ENCODE peak calls at places on chromosomes 16 and 17, in eight cellular contexts. One of them, this sample, is unnamed.

GRCh38 chr17:81961087-81961514 is at the start of gene NOTUM:
- DNase-seq in Caco-2: no peak
- DNase-seq in endothelial cell: no peak
- DNase-seq in fibroblast of lung: peak
- DNase-seq in tibial nerve: no peak
- DNase-seq in adrenal gland: no peak
- DNase-seq in colonic mucosa: no peak
- DNase-seq in heart right ventricle: no peak
- DNase-seq in this sample: no peak

GRCh38 chr17:40190197-40191021 is 13.1 kb downstream of the RAPGEFL1 start:
- DNase-seq in heart right ventricle: no peak
- DNase-seq in fibroblast of lung: no peak
- DNase-seq in adrenal gland: no peak
- DNase-seq in colonic mucosa: no peak
- DNase-seq in tibial nerve: no peak
- DNase-seq in endothelial cell: peak
- DNase-seq in Caco-2: no peak
- DNase-seq in this sample: peak

GRCh38 chr17:81488276-81488860 is 24.2 kb downstream of the ACTG1 start:
- DNase-seq in adrenal gland: no peak
- DNase-seq in endothelial cell: no peak
- DNase-seq in tibial nerve: no peak
- DNase-seq in heart right ventricle: no peak
- DNase-seq in fibroblast of lung: no peak
- DNase-seq in Caco-2: no peak
- DNase-seq in colonic mucosa: no peak
- DNase-seq in this sample: no peak

GRCh38 chr16:87628940-87629339 is 26.6 kb downstream of the JPH3 start:
- DNase-seq in adrenal gland: peak
- DNase-seq in endothelial cell: no peak
- DNase-seq in heart right ventricle: no peak
- DNase-seq in tibial nerve: no peak
- DNase-seq in fibroblast of lung: no peak
- DNase-seq in colonic mucosa: no peak
- DNase-seq in Caco-2: no peak
- DNase-seq in this sample: peak

GRCh38 chr17:81656835-81657234 is 493 bp upstream of the PDE6G start:
- DNase-seq in heart right ventricle: no peak
- DNase-seq in fibroblast of lung: no peak
- DNase-seq in endothelial cell: no peak
- DNase-seq in colonic mucosa: no peak
- DNase-seq in tibial nerve: no peak
- DNase-seq in Caco-2: no peak
- DNase-seq in adrenal gland: no peak
- DNase-seq in this sample: no peak

GRCh38 chr17:35312790-35313711 is 60.4 kb downstream of the SLFN11 start:
- DNase-seq in heart right ventricle: peak
- DNase-seq in adrenal gland: peak
- DNase-seq in fibroblast of lung: peak
- DNase-seq in Caco-2: no peak
- DNase-seq in tibial nerve: no peak
- DNase-seq in endothelial cell: peak
- DNase-seq in colonic mucosa: peak
- DNase-seq in this sample: peak

GRCh38 chr16:28208824-28209223 is 2.9 kb downstream of the XPO6 start:
- DNase-seq in Caco-2: no peak
- DNase-seq in endothelial cell: no peak
- DNase-seq in heart right ventricle: no peak
- DNase-seq in fibroblast of lung: no peak
- DNase-seq in adrenal gland: no peak
- DNase-seq in tibial nerve: no peak
- DNase-seq in colonic mucosa: no peak
- DNase-seq in this sample: no peak

GRCh38 chr16:21069986-21070385 is 80.7 kb downstream of the DNAH3 start:
- DNase-seq in endothelial cell: no peak
- DNase-seq in adrenal gland: no peak
- DNase-seq in tibial nerve: no peak
- DNase-seq in Caco-2: no peak
- DNase-seq in fibroblast of lung: no peak
- DNase-seq in heart right ventricle: no peak
- DNase-seq in colonic mucosa: no peak
- DNase-seq in this sample: no peak

GRCh38 chr17:62775876-62776275 is 32.2 kb downstream of the MARCHF10 start:
- DNase-seq in Caco-2: no peak
- DNase-seq in colonic mucosa: no peak
- DNase-seq in adrenal gland: no peak
- DNase-seq in endothelial cell: no peak
- DNase-seq in fibroblast of lung: no peak
- DNase-seq in tibial nerve: no peak
- DNase-seq in heart right ventricle: no peak
- DNase-seq in this sample: no peak

GRCh38 chr17:42116705-42117396 is 4.3 kb downstream of the KAT2A start:
- DNase-seq in fibroblast of lung: peak
- DNase-seq in heart right ventricle: peak
- DNase-seq in Caco-2: peak
- DNase-seq in endothelial cell: peak
- DNase-seq in tibial nerve: peak
- DNase-seq in adrenal gland: peak
- DNase-seq in colonic mucosa: peak
- DNase-seq in this sample: peak

GRCh38 chr17:42117397-42118125 is 3.6 kb downstream of the KAT2A start:
- DNase-seq in Caco-2: no peak
- DNase-seq in fibroblast of lung: no peak
- DNase-seq in heart right ventricle: no peak
- DNase-seq in colonic mucosa: no peak
- DNase-seq in adrenal gland: no peak
- DNase-seq in tibial nerve: no peak
- DNase-seq in endothelial cell: no peak
- DNase-seq in this sample: no peak

GRCh38 chr17:42118126-42118510 is 3.0 kb downstream of the KAT2A start:
- DNase-seq in Caco-2: no peak
- DNase-seq in fibroblast of lung: no peak
- DNase-seq in heart right ventricle: no peak
- DNase-seq in endothelial cell: no peak
- DNase-seq in adrenal gland: no peak
- DNase-seq in tibial nerve: no peak
- DNase-seq in colonic mucosa: no peak
- DNase-seq in this sample: no peak

GRCh38 chr17:42119301-42119700 is 1.9 kb downstream of the KAT2A start:
- DNase-seq in endothelial cell: no peak
- DNase-seq in fibroblast of lung: no peak
- DNase-seq in adrenal gland: no peak
- DNase-seq in tibial nerve: no peak
- DNase-seq in colonic mucosa: no peak
- DNase-seq in heart right ventricle: no peak
- DNase-seq in Caco-2: no peak
- DNase-seq in this sample: no peak

DNA sequence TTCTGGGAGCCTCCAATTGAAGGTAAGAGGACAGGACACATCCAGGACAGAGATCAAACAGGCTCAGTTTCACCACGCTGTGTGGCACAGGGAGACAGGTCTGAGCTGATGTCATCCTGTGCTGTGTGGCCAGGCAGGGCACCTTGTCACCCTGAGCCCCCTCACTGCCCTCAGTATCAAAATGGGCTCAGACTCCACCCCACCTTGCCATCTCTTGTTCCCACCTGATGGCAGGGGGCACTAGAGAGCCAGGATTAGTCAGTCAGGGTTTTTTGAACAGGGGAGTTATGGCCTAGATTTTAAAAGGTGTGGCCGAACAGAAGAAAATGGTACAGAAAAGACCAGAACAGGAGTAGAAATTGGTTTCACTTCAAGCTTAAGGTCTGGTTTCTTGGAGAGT is 2.6 kb downstream of the KAT2A start:
- DNase-seq in fibroblast of lung: peak
- DNase-seq in adrenal gland: no peak
- DNase-seq in colonic mucosa: no peak
- DNase-seq in tibial nerve: no peak
- DNase-seq in Caco-2: no peak
- DNase-seq in endothelial cell: peak
- DNase-seq in heart right ventricle: no peak
- DNase-seq in this sample: peak
- TF ChIP-seq CTCF in fibroblast of lung: peak
- TF ChIP-seq CTCF in adrenal gland: no peak
- TF ChIP-seq CTCF in colonic mucosa: no peak
- TF ChIP-seq CTCF in tibial nerve: no peak
- TF ChIP-seq CTCF in Caco-2: peak
- TF ChIP-seq CTCF in endothelial cell: peak
- TF ChIP-seq CTCF in heart right ventricle: peak
- TF ChIP-seq CTCF in this sample: peak

GRCh38 chr17:42676424-42677011 is at the start of gene PLEKHH3:
- DNase-seq in tibial nerve: no peak
- DNase-seq in fibroblast of lung: no peak
- DNase-seq in endothelial cell: peak
- DNase-seq in Caco-2: no peak
- DNase-seq in heart right ventricle: no peak
- DNase-seq in colonic mucosa: no peak
- DNase-seq in adrenal gland: no peak
- DNase-seq in this sample: no peak
- TF ChIP-seq CTCF in tibial nerve: peak
- TF ChIP-seq CTCF in fibroblast of lung: peak
- TF ChIP-seq CTCF in endothelial cell: no peak
- TF ChIP-seq CTCF in Caco-2: peak
- TF ChIP-seq CTCF in heart right ventricle: no peak
- TF ChIP-seq CTCF in colonic mucosa: no peak
- TF ChIP-seq CTCF in adrenal gland: no peak
- TF ChIP-seq CTCF in this sample: no peak

GRCh38 chr16:81745704-81746558 is 33.2 kb upstream of the PLCG2 start:
- DNase-seq in fibroblast of lung: peak
- DNase-seq in adrenal gland: peak
- DNase-seq in tibial nerve: no peak
- DNase-seq in endothelial cell: peak
- DNase-seq in heart right ventricle: peak
- DNase-seq in Caco-2: no peak
- DNase-seq in colonic mucosa: peak
- DNase-seq in this sample: peak
- TF ChIP-seq CTCF in fibroblast of lung: no peak
- TF ChIP-seq CTCF in adrenal gland: no peak
- TF ChIP-seq CTCF in tibial nerve: no peak
- TF ChIP-seq CTCF in endothelial cell: no peak
- TF ChIP-seq CTCF in heart right ventricle: no peak
- TF ChIP-seq CTCF in Caco-2: no peak
- TF ChIP-seq CTCF in colonic mucosa: no peak
- TF ChIP-seq CTCF in this sample: no peak

GRCh38 chr17:4558311-4558972 is 1.9 kb downstream of the GGT6 start:
- DNase-seq in colonic mucosa: no peak
- DNase-seq in tibial nerve: no peak
- DNase-seq in endothelial cell: no peak
- DNase-seq in heart right ventricle: no peak
- DNase-seq in Caco-2: no peak
- DNase-seq in adrenal gland: no peak
- DNase-seq in fibroblast of lung: no peak
- DNase-seq in this sample: no peak
- TF ChIP-seq CTCF in colonic mucosa: no peak
- TF ChIP-seq CTCF in tibial nerve: no peak
- TF ChIP-seq CTCF in endothelial cell: no peak
- TF ChIP-seq CTCF in heart right ventricle: no peak
- TF ChIP-seq CTCF in Caco-2: no peak
- TF ChIP-seq CTCF in adrenal gland: no peak
- TF ChIP-seq CTCF in fibroblast of lung: no peak
- TF ChIP-seq CTCF in this sample: no peak

GRCh38 chr17:57856792-57857620 is 7.2 kb upstream of the MRPS23 start:
- DNase-seq in heart right ventricle: no peak
- DNase-seq in tibial nerve: no peak
- DNase-seq in fibroblast of lung: no peak
- DNase-seq in Caco-2: no peak
- DNase-seq in colonic mucosa: no peak
- DNase-seq in endothelial cell: no peak
- DNase-seq in adrenal gland: no peak
- DNase-seq in this sample: no peak

GRCh38 chr17:57852041-57852954 is 2.5 kb upstream of the MRPS23 start:
- DNase-seq in colonic mucosa: no peak
- DNase-seq in heart right ventricle: no peak
- DNase-seq in tibial nerve: no peak
- DNase-seq in endothelial cell: no peak
- DNase-seq in adrenal gland: no peak
- DNase-seq in fibroblast of lung: no peak
- DNase-seq in Caco-2: no peak
- DNase-seq in this sample: no peak

GRCh38 chr17:57852955-57853328 is 3.1 kb upstream of the MRPS23 start:
- DNase-seq in heart right ventricle: no peak
- DNase-seq in endothelial cell: no peak
- DNase-seq in adrenal gland: no peak
- DNase-seq in colonic mucosa: no peak
- DNase-seq in fibroblast of lung: no peak
- DNase-seq in tibial nerve: no peak
- DNase-seq in Caco-2: no peak
- DNase-seq in this sample: no peak

GRCh38 chr17:57853695-57854094 is 3.9 kb upstream of the MRPS23 start:
- DNase-seq in Caco-2: no peak
- DNase-seq in tibial nerve: no peak
- DNase-seq in endothelial cell: no peak
- DNase-seq in adrenal gland: peak
- DNase-seq in fibroblast of lung: no peak
- DNase-seq in heart right ventricle: peak
- DNase-seq in colonic mucosa: no peak
- DNase-seq in this sample: no peak

DNA sequence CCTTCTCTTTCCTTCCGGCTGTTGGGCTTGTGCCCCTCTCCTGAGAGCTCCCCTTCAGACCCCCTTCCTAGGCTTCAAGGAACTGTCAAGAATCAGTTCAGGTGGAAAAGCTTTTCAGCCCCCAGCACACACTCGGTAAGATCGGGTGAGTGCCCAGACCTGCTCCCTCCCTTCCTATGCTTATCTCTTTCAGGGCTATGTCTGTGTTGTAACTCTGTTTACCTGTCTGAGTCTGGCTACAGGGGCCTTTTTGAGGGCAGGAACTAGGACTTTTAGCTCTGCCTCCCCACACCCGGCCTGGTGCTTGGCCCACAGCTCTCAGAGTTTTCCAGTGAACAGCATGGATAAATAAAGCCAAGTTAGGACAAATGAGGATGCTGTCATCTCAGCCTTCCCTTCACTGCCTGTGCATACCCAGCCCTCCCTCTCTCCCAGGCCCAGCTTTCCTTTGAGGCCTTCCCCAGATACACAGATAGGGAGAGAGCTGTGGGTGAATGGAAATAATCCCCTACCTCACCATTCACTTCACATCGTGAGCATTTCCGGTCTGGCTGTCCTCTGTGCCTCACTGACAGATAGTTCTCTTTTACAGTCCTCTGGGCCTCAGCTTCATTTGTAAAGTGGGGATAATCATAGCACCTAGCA is 5.7 kb upstream of the MRPS23 start:
- DNase-seq in colonic mucosa: no peak
- DNase-seq in fibroblast of lung: no peak
- DNase-seq in heart right ventricle: no peak
- DNase-seq in adrenal gland: no peak
- DNase-seq in tibial nerve: no peak
- DNase-seq in endothelial cell: no peak
- DNase-seq in Caco-2: no peak
- DNase-seq in this sample: no peak
- TF ChIP-seq CTCF in colonic mucosa: no peak
- TF ChIP-seq CTCF in fibroblast of lung: no peak
- TF ChIP-seq CTCF in heart right ventricle: no peak
- TF ChIP-seq CTCF in adrenal gland: no peak
- TF ChIP-seq CTCF in tibial nerve: no peak
- TF ChIP-seq CTCF in endothelial cell: no peak
- TF ChIP-seq CTCF in Caco-2: no peak
- TF ChIP-seq CTCF in this sample: no peak

This sample was measured in epithelial cell of esophagus.